ENCODE peak calls at places on chromosomes 2 and 18, in eight cellular contexts. One of them, this sample, is unnamed.

GRCh38 chr18:23105581-23106219 is 29.6 kb upstream of the CABLES1 start:
- DNase-seq in HCT116: no peak
- DNase-seq in endothelial cell of umbilical vein: no peak
- DNase-seq in K562: no peak
- DNase-seq in GM23338: no peak
- DNase-seq in GM12878: no peak
- DNase-seq in H1: no peak
- DNase-seq in HepG2: no peak
- DNase-seq in this sample: no peak

GRCh38 chr2:96772903-96773675 is 12.4 kb downstream of the CNNM4 start:
- DNase-seq in HCT116: no peak
- DNase-seq in endothelial cell of umbilical vein: no peak
- DNase-seq in K562: no peak
- DNase-seq in GM23338: no peak
- DNase-seq in GM12878: peak
- DNase-seq in H1: no peak
- DNase-seq in HepG2: no peak
- DNase-seq in this sample: no peak

GRCh38 chr18:49859725-49860124 is 46.4 kb upstream of the ACAA2 start:
- DNase-seq in HCT116: no peak
- DNase-seq in endothelial cell of umbilical vein: no peak
- DNase-seq in K562: no peak
- DNase-seq in GM23338: no peak
- DNase-seq in GM12878: no peak
- DNase-seq in H1: no peak
- DNase-seq in HepG2: no peak
- DNase-seq in this sample: no peak

GRCh38 chr18:39350916-39351315 is 1785.3 kb upstream of the CELF4 start:
- DNase-seq in HCT116: no peak
- DNase-seq in endothelial cell of umbilical vein: no peak
- DNase-seq in K562: no peak
- DNase-seq in GM23338: no peak
- DNase-seq in GM12878: no peak
- DNase-seq in H1: no peak
- DNase-seq in HepG2: no peak
- DNase-seq in this sample: no peak

GRCh38 chr2:197863744-197864143 is 59.4 kb downstream of the PLCL1 start:
- DNase-seq in HCT116: no peak
- DNase-seq in endothelial cell of umbilical vein: no peak
- DNase-seq in K562: no peak
- DNase-seq in GM23338: no peak
- DNase-seq in GM12878: no peak
- DNase-seq in H1: no peak
- DNase-seq in HepG2: no peak
- DNase-seq in this sample: no peak

GRCh38 chr2:143581989-143582719 is 452.9 kb downstream of the ARHGAP15 start:
- DNase-seq in HCT116: no peak
- DNase-seq in endothelial cell of umbilical vein: no peak
- DNase-seq in K562: no peak
- DNase-seq in GM23338: no peak
- DNase-seq in GM12878: no peak
- DNase-seq in H1: no peak
- DNase-seq in HepG2: no peak
- DNase-seq in this sample: no peak

GRCh38 chr2:192228685-192229084 is 34.0 kb upstream of the TMEFF2 start:
- DNase-seq in HCT116: no peak
- DNase-seq in endothelial cell of umbilical vein: no peak
- DNase-seq in K562: no peak
- DNase-seq in GM23338: peak
- DNase-seq in GM12878: no peak
- DNase-seq in H1: no peak
- DNase-seq in HepG2: no peak
- DNase-seq in this sample: no peak

GRCh38 chr2:186670831-186671230 is 23.0 kb upstream of the FAM171B start:
- DNase-seq in HCT116: no peak
- DNase-seq in endothelial cell of umbilical vein: no peak
- DNase-seq in K562: no peak
- DNase-seq in GM23338: no peak
- DNase-seq in GM12878: no peak
- DNase-seq in H1: no peak
- DNase-seq in HepG2: no peak
- DNase-seq in this sample: no peak

GRCh38 chr2:225122007-225122406 is 79.7 kb upstream of the DOCK10 start:
- DNase-seq in HCT116: no peak
- DNase-seq in endothelial cell of umbilical vein: no peak
- DNase-seq in K562: no peak
- DNase-seq in GM23338: no peak
- DNase-seq in GM12878: no peak
- DNase-seq in H1: no peak
- DNase-seq in HepG2: no peak
- DNase-seq in this sample: no peak

GRCh38 chr2:197869030-197869429 is 64.6 kb downstream of the PLCL1 start:
- DNase-seq in HCT116: no peak
- DNase-seq in endothelial cell of umbilical vein: no peak
- DNase-seq in K562: no peak
- DNase-seq in GM23338: no peak
- DNase-seq in GM12878: no peak
- DNase-seq in H1: no peak
- DNase-seq in HepG2: no peak
- DNase-seq in this sample: no peak

GRCh38 chr2:86107031-86107430 is 996 bp downstream of the PTCD3 start:
- DNase-seq in HCT116: no peak
- DNase-seq in endothelial cell of umbilical vein: no peak
- DNase-seq in K562: no peak
- DNase-seq in GM23338: no peak
- DNase-seq in GM12878: no peak
- DNase-seq in H1: no peak
- DNase-seq in HepG2: no peak
- DNase-seq in this sample: no peak

GRCh38 chr2:86105969-86106945 is at the start of gene PTCD3:
- DNase-seq in HCT116: peak
- DNase-seq in endothelial cell of umbilical vein: peak
- DNase-seq in K562: peak
- DNase-seq in GM23338: peak
- DNase-seq in GM12878: peak
- DNase-seq in H1: peak
- DNase-seq in HepG2: peak
- DNase-seq in this sample: peak

GRCh38 chr2:86102157-86102556 is 3.5 kb downstream of the POLR1A start:
- DNase-seq in HCT116: no peak
- DNase-seq in endothelial cell of umbilical vein: no peak
- DNase-seq in K562: no peak
- DNase-seq in GM23338: no peak
- DNase-seq in GM12878: no peak
- DNase-seq in H1: no peak
- DNase-seq in HepG2: no peak
- DNase-seq in this sample: no peak

GRCh38 chr2:86105252-86105968 is at the start of gene POLR1A:
- DNase-seq in HCT116: peak
- DNase-seq in endothelial cell of umbilical vein: peak
- DNase-seq in K562: peak
- DNase-seq in GM23338: peak
- DNase-seq in GM12878: no peak
- DNase-seq in H1: peak
- DNase-seq in HepG2: peak
- DNase-seq in this sample: peak
- TF ChIP-seq POLR2AphosphoS5 in HCT116: no peak
- TF ChIP-seq POLR2AphosphoS5 in endothelial cell of umbilical vein: no peak
- TF ChIP-seq POLR2AphosphoS5 in K562: no peak
- TF ChIP-seq POLR2AphosphoS5 in GM23338: no peak
- TF ChIP-seq POLR2AphosphoS5 in GM12878: peak
- TF ChIP-seq POLR2AphosphoS5 in H1: no peak
- TF ChIP-seq POLR2AphosphoS5 in HepG2: no peak
- TF ChIP-seq POLR2AphosphoS5 in this sample: peak

DNA sequence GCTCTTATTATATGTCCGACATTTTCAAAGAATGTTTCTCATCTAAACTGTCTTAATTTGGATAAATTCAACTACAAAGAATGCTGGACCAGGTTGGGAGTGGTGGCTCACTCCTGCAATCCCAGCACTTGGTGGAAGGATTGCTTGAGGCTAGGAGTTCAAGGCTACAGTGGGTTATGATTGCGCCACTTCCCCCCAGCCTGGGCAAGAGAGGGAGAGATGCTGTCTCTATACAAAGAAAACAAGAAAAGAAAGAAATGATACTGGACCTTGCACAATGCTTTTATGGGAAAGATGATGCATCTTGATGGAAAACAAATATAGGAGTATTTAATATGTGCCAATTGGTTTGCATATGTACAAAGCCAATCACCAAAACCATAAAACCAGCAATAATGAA is 296.7 kb downstream of the LPIN1 start:
- DNase-seq in HCT116: no peak
- DNase-seq in endothelial cell of umbilical vein: no peak
- DNase-seq in K562: no peak
- DNase-seq in GM23338: no peak
- DNase-seq in GM12878: no peak
- DNase-seq in H1: no peak
- DNase-seq in HepG2: no peak
- DNase-seq in this sample: no peak
- H3K4me3 ChIP-seq in HCT116: no peak
- H3K4me3 ChIP-seq in endothelial cell of umbilical vein: no peak
- H3K4me3 ChIP-seq in K562: no peak
- H3K4me3 ChIP-seq in GM23338: no peak
- H3K4me3 ChIP-seq in GM12878: no peak
- H3K4me3 ChIP-seq in H1: no peak
- H3K4me3 ChIP-seq in HepG2: no peak
- H3K4me3 ChIP-seq in this sample: no peak

GRCh38 chr2:153476491-153477095 is 2.0 kb downstream of the RPRM start:
- DNase-seq in HCT116: no peak
- DNase-seq in endothelial cell of umbilical vein: no peak
- DNase-seq in K562: no peak
- DNase-seq in GM23338: peak
- DNase-seq in GM12878: no peak
- DNase-seq in H1: no peak
- DNase-seq in HepG2: no peak
- DNase-seq in this sample: no peak

GRCh38 chr2:153477641-153478288 is 797 bp downstream of the RPRM start:
- DNase-seq in HCT116: no peak
- DNase-seq in endothelial cell of umbilical vein: no peak
- DNase-seq in K562: no peak
- DNase-seq in GM23338: peak
- DNase-seq in GM12878: no peak
- DNase-seq in H1: no peak
- DNase-seq in HepG2: no peak
- DNase-seq in this sample: no peak

GRCh38 chr2:153479527-153479926 is 965 bp upstream of the RPRM start:
- DNase-seq in HCT116: no peak
- DNase-seq in endothelial cell of umbilical vein: no peak
- DNase-seq in K562: no peak
- DNase-seq in GM23338: no peak
- DNase-seq in GM12878: no peak
- DNase-seq in H1: no peak
- DNase-seq in HepG2: no peak
- DNase-seq in this sample: no peak

GRCh38 chr2:153477096-153477555 is 1.4 kb downstream of the RPRM start:
- DNase-seq in HCT116: no peak
- DNase-seq in endothelial cell of umbilical vein: no peak
- DNase-seq in K562: no peak
- DNase-seq in GM23338: peak
- DNase-seq in GM12878: no peak
- DNase-seq in H1: peak
- DNase-seq in HepG2: no peak
- DNase-seq in this sample: no peak

DNA sequence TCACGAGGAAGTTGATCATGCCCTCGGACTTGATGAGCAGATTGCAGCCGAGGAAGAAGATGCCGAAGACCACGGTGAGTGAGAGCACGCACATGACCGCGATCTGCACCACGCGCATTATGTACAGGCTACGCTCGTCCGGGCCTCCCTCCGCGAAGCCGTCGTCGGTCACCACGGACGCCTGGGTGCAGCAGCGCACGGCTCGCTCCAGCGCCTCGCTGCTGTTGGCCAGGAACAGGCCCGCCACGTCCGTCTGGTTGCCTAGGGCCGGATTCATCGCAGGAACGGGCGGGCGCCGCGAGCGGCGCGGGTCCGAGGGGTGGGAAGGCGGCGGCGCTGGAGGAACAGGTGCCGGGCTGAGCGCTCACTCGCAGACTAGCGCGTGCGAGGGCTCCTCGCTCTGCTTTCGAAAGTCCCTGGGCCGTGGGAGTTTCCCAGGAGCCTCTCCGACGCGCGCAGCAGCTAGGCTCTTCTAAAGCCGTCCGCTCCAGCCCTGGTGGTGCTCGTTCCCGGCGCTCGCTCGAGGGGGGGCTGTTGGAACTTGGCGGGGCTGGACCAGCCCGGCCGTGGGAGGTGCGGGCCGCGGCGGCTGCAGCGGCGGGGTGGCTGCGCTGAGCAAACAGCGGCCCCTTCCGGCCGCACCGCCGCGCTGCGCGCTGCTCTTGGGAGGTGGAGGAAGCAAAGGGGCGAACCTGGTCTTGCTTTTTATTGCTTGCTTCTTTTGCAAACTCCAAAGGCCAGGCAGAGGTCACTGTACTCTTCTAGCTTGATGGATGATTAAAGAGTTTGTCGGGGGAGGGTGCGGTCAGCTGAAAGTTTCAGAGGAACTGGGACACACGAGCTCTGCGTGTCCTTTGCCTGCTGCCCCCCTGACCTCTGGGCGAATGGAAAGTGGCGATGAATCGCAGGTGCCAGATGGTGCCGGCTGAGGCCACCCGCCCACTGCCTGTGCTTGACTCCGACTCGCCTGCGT is at the start of gene RPRM:
- DNase-seq in HCT116: peak
- DNase-seq in endothelial cell of umbilical vein: peak
- DNase-seq in K562: peak
- DNase-seq in GM23338: peak
- DNase-seq in GM12878: no peak
- DNase-seq in H1: peak
- DNase-seq in HepG2: peak
- DNase-seq in this sample: no peak
- TF ChIP-seq EZH2 in HCT116: no peak
- TF ChIP-seq EZH2 in endothelial cell of umbilical vein: peak
- TF ChIP-seq EZH2 in K562: no peak
- TF ChIP-seq EZH2 in GM23338: no peak
- TF ChIP-seq EZH2 in GM12878: no peak
- TF ChIP-seq EZH2 in H1: peak
- TF ChIP-seq EZH2 in HepG2: peak
- TF ChIP-seq EZH2 in this sample: no peak

DNA sequence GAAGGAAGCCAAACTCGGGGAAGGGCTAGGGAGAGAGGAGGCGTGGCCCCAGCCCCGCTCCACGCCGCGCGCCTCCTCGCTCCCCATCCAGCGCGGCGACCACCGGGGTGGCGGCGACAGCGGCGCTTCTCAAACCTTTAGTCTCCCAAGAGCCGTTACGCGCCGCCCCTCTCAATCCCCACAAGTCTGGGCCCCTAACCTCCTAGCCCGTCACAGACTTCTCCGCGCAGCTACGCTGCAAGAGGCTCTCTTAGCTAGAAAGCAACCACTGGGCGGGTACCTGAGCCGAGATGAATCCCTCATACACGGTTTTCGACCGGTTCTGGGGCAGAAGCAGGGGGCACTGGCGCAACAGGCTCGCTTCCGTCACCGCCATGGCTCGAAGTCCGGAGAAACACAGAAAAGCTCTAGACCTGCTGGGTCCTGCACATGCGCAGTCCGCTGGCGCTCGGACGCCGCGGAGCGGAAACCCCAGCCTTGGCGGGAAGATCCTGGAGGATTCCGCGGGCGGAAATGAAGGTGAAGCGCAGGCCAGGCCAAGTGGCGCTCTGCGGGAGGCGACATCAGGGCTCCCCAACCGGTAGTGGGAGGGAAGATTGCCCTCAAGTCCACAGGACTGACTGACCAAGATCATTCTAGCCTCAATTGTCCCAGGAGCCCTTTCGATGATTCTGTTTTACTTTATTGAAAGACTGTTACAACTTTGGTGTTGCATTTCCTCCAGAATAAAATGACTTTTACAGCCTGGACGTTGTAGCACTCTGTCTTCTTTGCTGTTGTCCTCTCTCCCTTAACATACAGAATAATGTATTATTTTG is at the start of gene FANCL:
- DNase-seq in HCT116: peak
- DNase-seq in endothelial cell of umbilical vein: peak
- DNase-seq in K562: peak
- DNase-seq in GM23338: peak
- DNase-seq in GM12878: peak
- DNase-seq in H1: peak
- DNase-seq in HepG2: peak
- DNase-seq in this sample: no peak
- TF ChIP-seq POLR2AphosphoS5 in HCT116: peak
- TF ChIP-seq POLR2AphosphoS5 in endothelial cell of umbilical vein: peak
- TF ChIP-seq POLR2AphosphoS5 in K562: peak
- TF ChIP-seq POLR2AphosphoS5 in GM23338: peak
- TF ChIP-seq POLR2AphosphoS5 in GM12878: peak
- TF ChIP-seq POLR2AphosphoS5 in H1: peak
- TF ChIP-seq POLR2AphosphoS5 in HepG2: peak
- TF ChIP-seq POLR2AphosphoS5 in this sample: peak